ENCODE peak calls at places on chromosome 2, in four cellular contexts. J is MM.1S, F is GM12878, S is neural crest cell. E is an unnamed sample.

GRCh38 chr2:152238021-152238420 is 62.5 kb upstream of the STAM2 start:
- DNase-seq in S (no peak), F (no peak), J (no peak), E (no peak)

GRCh38 chr2:109372171-109372568 is 241.6 kb downstream of the SEPTIN10 start:
- DNase-seq in J (no peak), F (no peak), S (no peak), E (no peak)

GRCh38 chr2:240432820-240433801 is 2.4 kb upstream of the GPC1 start:
- DNase-seq in F (no peak), J (no peak), S (no peak), E (no peak)

GRCh38 chr2:73516033-73516432 is 126.2 kb downstream of the NAT8 start:
- DNase-seq in S (no peak), J (no peak), F (no peak), E (no peak)

GRCh38 chr2:205800804-205801203 is 118.5 kb downstream of the NRP2 start:
- DNase-seq in S (no peak), F (no peak), J (no peak), E (no peak)

GRCh38 chr2:148987286-148987685 is 51.2 kb upstream of the LYPD6B start:
- DNase-seq in J (no peak), S (no peak), F (no peak), E (no peak)

GRCh38 chr2:56191617-56192016 is 7.8 kb downstream of the CCDC85A start:
- DNase-seq in S (no peak), F (no peak), J (peak), E (no peak)

GRCh38 chr2:10036095-10036879 is 7.1 kb upstream of the KLF11 start:
- DNase-seq in J (peak), S (no peak), F (no peak), E (no peak)

GRCh38 chr2:64482765-64483504 is 29.0 kb downstream of the LGALSL start:
- DNase-seq in F (no peak), S (no peak), J (no peak), E (no peak)

GRCh38 chr2:133495226-133495625 is 73.0 kb downstream of the NCKAP5 start:
- DNase-seq in F (no peak), J (no peak), S (no peak), E (no peak)

GRCh38 chr2:170276926-170277571 is 99.1 kb downstream of the MYO3B start:
- DNase-seq in F (no peak), J (no peak), S (no peak), E (no peak)

GRCh38 chr2:172931256-172931894 is 144.3 kb upstream of the MAP3K20 start:
- DNase-seq in F (no peak), S (no peak), J (no peak), E (no peak)

GRCh38 chr2:191976436-191976835 is 129.5 kb upstream of the CAVIN2 start:
- DNase-seq in F (no peak), S (no peak), J (no peak), E (no peak)

GRCh38 chr2:48530033-48530804 is at the start of gene STON1:
- DNase-seq in J (no peak), S (peak), F (no peak), E (peak)
- TF ChIP-seq CTCF in J (no peak), S (peak), F (no peak), E (no peak)

DNA sequence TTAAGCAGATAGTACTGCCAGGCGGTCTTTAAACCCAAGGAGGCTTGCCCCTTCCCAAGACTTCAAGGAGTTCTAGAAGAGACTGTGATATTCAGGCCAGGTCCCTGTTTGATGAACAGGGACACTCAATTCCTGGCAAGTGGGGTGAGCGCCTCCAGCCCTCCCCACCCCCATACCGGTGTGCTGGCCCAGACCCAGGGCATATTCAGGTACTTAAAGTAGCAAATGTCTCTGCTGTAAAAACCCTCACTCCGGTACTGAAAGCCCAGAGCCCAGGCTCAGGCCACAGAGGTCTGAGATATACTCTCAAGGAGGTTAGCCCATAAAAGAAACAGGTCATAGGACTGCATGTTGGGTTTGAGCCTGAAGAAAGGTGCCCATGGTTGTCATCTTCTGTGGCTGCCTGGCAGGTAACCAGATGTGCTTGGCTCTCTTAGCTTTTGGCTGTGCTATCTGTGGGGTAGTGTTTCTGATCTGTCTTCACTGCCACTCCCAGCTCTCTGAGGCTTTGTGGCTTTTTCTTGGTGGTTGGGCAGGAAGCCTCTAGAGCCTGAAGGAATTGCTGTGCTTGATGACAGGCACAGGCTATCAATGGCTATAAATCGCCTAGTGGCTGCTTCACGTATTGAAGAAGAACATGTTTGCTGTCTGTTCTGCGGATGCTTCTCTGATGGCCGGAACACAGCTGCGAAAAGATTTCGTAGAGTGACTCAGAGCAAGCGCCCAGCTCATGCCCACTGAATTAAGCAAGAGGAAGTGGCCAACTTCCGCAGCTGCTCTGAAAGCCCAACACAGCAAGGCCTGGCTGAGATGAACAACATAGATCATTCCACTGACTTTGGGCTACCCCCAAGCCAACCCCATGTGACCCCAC is 63.3 kb upstream of the ALPP start:
- DNase-seq in F (peak), S (no peak), J (peak), E (peak)
- TF ChIP-seq CTCF in F (no peak), S (no peak), J (peak), E (no peak)

GRCh38 chr2:69060938-69061501 is 48.0 kb downstream of the ANTXR1 start:
- DNase-seq in J (no peak), F (no peak), S (no peak), E (no peak)

GRCh38 chr2:69057660-69058059 is 44.7 kb downstream of the ANTXR1 start:
- DNase-seq in F (no peak), S (no peak), J (no peak), E (no peak)

GRCh38 chr2:69059731-69060290 is 46.8 kb downstream of the ANTXR1 start:
- DNase-seq in J (no peak), F (no peak), S (no peak), E (no peak)

GRCh38 chr2:69062307-69062706 is 49.3 kb downstream of the ANTXR1 start:
- DNase-seq in F (no peak), J (no peak), S (no peak), E (no peak)

DNA sequence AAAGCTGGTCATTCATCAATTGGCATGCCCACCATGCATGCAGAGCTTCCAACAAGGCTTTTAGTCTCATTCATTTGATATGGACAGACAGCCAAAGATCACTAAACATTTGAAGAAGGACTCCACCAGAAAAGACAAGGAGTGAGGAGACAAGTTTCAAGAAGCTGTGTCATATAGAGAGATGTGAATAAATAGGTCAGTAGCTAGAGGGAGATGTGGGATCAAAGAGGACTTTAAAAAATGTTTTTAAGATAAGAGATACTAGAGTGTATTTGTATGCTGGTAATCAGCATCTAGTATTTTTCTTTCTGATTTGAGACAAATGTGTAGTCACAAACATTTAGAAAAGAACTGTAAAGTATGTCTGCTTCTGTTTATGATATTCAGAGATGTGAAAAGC is 48.5 kb downstream of the ANTXR1 start:
- DNase-seq in F (no peak), S (no peak), J (no peak), E (no peak)
- TF ChIP-seq CTCF in F (no peak), S (no peak), J (no peak), E (no peak)

GRCh38 chr2:68465081-68465916 is 1.8 kb downstream of the FBXO48 start:
- DNase-seq in J (peak), F (no peak), S (no peak), E (no peak)

GRCh38 chr2:68467077-68467960 is at the start of the genes APLF and FBXO48:
- DNase-seq in S (peak), J (peak), F (peak), E (peak)

GRCh38 chr2:68466778-68467076 is 367 bp downstream of the FBXO48 start:
- DNase-seq in F (no peak), S (no peak), J (no peak), E (no peak)

GRCh38 chr2:68464651-68465050 is 2.4 kb downstream of the FBXO48 start:
- DNase-seq in J (no peak), F (no peak), S (no peak), E (no peak)

GRCh38 chr2:68466361-68466777 is 725 bp downstream of the FBXO48 start:
- DNase-seq in F (no peak), S (no peak), J (peak), E (no peak)
- TF ChIP-seq CTCF in F (no peak), S (no peak), J (no peak), E (no peak)

GRCh38 chr2:201363857-201364560 is 6.9 kb upstream of the FLACC1 start:
- DNase-seq in J (peak), S (no peak), F (peak), E (no peak)
- TF ChIP-seq CTCF in J (peak), S (peak), F (peak), E (peak)